ENCODE peak calls at places on chromosomes 4 and X, in eight cellular contexts. U is ascending aorta, E is Panc1, X is OCI-LY7, C is lower lobe of right lung, B is WTC11, S is left ventricle myocardium inferior, P is dorsolateral prefrontal cortex. F is an unnamed sample.

GRCh38 chr4:105145913-105146285 is 777 bp upstream of the TET2 start:
- DNase-seq in U (no peak), E (no peak), X (no peak), C (peak), B (peak), S (peak), P (no peak), F (no peak)

GRCh38 chr4:6755088-6755753 is 27.3 kb upstream of the KIAA0232 start:
- DNase-seq in U (no peak), E (no peak), X (no peak), C (peak), B (no peak), S (no peak), P (no peak), F (no peak)

GRCh38 chrX:103475381-103475780 is 43.9 kb downstream of the RAB40A start:
- DNase-seq in U (no peak), E (no peak), X (no peak), C (no peak), B (no peak), S (no peak), P (no peak), F (no peak)

GRCh38 chr4:8285143-8285975 is 15.8 kb downstream of the HTRA3 start:
- DNase-seq in U (no peak), E (no peak), X (no peak), C (no peak), B (no peak), S (peak), P (no peak), F (no peak)

GRCh38 chr4:182698212-182698611 is 219.0 kb downstream of the DCTD start:
- DNase-seq in U (no peak), E (no peak), X (no peak), C (no peak), B (no peak), S (no peak), P (no peak), F (no peak)

GRCh38 chr4:96455045-96455720 is 615.3 kb downstream of the PDHA2 start:
- DNase-seq in U (no peak), E (no peak), X (no peak), C (no peak), B (no peak), S (no peak), P (no peak), F (no peak)

GRCh38 chr4:8441499-8442091 is 1.0 kb downstream of the TRMT44 start:
- DNase-seq in U (no peak), E (no peak), X (no peak), C (no peak), B (no peak), S (no peak), P (no peak), F (no peak)

GRCh38 chr4:141047228-141047884 is 85.9 kb downstream of the RNF150 start:
- DNase-seq in U (no peak), E (no peak), X (no peak), C (no peak), B (no peak), S (no peak), P (no peak), F (no peak)

GRCh38 chr4:102792361-102792936 is 31.7 kb upstream of the MANBA start:
- DNase-seq in U (no peak), E (no peak), X (no peak), C (no peak), B (no peak), S (no peak), P (no peak), F (no peak)

GRCh38 chrX:37685452-37686347 is at the start of gene XK:
- DNase-seq in U (peak), E (no peak), X (no peak), C (peak), B (peak), S (peak), P (peak), F (no peak)

GRCh38 chrX:108186811-108187210 is 95.2 kb downstream of the ATG4A start:
- DNase-seq in U (no peak), E (no peak), X (no peak), C (no peak), B (no peak), S (no peak), P (no peak), F (no peak)

GRCh38 chr4:7293703-7294102 is 101.4 kb downstream of the SORCS2 start:
- DNase-seq in U (no peak), E (no peak), X (no peak), C (no peak), B (no peak), S (no peak), P (no peak), F (no peak)

GRCh38 chr4:40238700-40239548 is 42.1 kb downstream of the RHOH start:
- DNase-seq in U (no peak), E (no peak), X (no peak), C (no peak), B (no peak), S (no peak), P (no peak), F (no peak)

GRCh38 chr4:98055800-98056501 is 87.3 kb downstream of the STPG2 start:
- DNase-seq in U (no peak), E (no peak), X (no peak), C (no peak), B (no peak), S (no peak), P (no peak), F (no peak)

GRCh38 chr4:170139764-170140163 is 50.0 kb upstream of the AADAT start:
- DNase-seq in U (no peak), E (no peak), X (no peak), C (no peak), B (no peak), S (no peak), P (no peak), F (no peak)

GRCh38 chr4:170137466-170137865 is 47.7 kb upstream of the AADAT start:
- DNase-seq in U (no peak), E (no peak), X (no peak), C (no peak), B (no peak), S (no peak), P (no peak), F (no peak)

GRCh38 chr4:170134821-170135220 is 45.1 kb upstream of the AADAT start:
- DNase-seq in U (no peak), E (no peak), X (no peak), C (no peak), B (no peak), S (no peak), P (no peak), F (no peak)

DNA sequence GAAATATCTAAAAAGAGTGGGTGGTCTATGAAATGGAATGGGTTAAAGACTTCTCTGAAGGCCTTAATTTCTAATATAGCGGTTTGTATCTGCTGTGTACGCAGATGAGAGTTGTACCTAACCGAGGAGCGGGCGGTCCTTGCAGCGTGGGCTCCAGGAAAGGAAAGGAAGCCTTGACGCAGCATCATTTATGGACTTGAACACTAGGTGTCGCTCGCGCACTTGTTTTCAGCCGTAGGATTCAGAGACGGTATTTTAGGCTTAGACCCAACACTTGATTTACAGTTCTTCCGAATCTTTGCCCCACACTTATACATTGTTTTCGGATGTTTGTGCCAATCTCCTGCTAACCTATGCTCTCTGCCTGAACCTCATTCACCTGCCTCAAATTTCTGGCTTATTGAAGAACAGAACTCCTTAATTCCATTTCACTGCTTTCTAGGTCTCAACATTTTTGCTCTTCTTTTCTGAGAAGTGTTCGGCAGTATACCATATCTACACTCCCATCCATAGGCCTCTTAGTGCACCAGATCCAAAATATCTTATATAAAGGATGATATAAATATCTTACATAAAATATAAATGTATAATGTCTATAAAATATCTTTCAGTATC is 48.9 kb upstream of the AADAT start:
- DNase-seq in U (peak), E (peak), X (peak), C (peak), B (peak), S (peak), P (peak), F (peak)
- TF ChIP-seq CTCF in U (peak), E (peak), X (peak), C (peak), B (peak), S (peak), P (peak), F (peak)

GRCh38 chrX:126697091-126697490 is 122.4 kb upstream of the PRR32 start:
- DNase-seq in U (no peak), E (no peak), X (no peak), C (no peak), B (no peak), S (no peak), P (no peak), F (no peak)

GRCh38 chrX:126701380-126701779 is 118.1 kb upstream of the PRR32 start:
- DNase-seq in U (no peak), E (no peak), X (no peak), C (no peak), B (no peak), S (no peak), P (no peak), F (no peak)
- TF ChIP-seq CTCF in U (no peak), E (no peak), X (no peak), C (no peak), B (no peak), S (no peak), P (no peak), F (no peak)

GRCh38 chr4:158496030-158496741 is 25.5 kb upstream of the RXFP1 start:
- DNase-seq in U (no peak), E (no peak), X (peak), C (peak), B (peak), S (peak), P (no peak), F (no peak)
- TF ChIP-seq CTCF in U (peak), E (peak), X (peak), C (peak), B (peak), S (peak), P (peak), F (peak)

GRCh38 chr4:158890294-158890693 is 121.5 kb downstream of the FNIP2 start:
- DNase-seq in U (no peak), E (no peak), X (no peak), C (no peak), B (no peak), S (no peak), P (no peak), F (no peak)

GRCh38 chr4:158894826-158895225 is 126.0 kb downstream of the FNIP2 start:
- DNase-seq in U (no peak), E (no peak), X (no peak), C (no peak), B (no peak), S (no peak), P (no peak), F (no peak)

GRCh38 chr4:158891256-158891655 is 122.4 kb downstream of the FNIP2 start:
- DNase-seq in U (no peak), E (no peak), X (no peak), C (no peak), B (no peak), S (no peak), P (no peak), F (no peak)

GRCh38 chr4:158896459-158897238 is 127.8 kb downstream of the FNIP2 start:
- DNase-seq in U (no peak), E (no peak), X (no peak), C (no peak), B (no peak), S (no peak), P (no peak), F (no peak)

GRCh38 chr4:158895797-158896442 is 127.1 kb downstream of the FNIP2 start:
- DNase-seq in U (no peak), E (no peak), X (peak), C (no peak), B (peak), S (no peak), P (peak), F (no peak)
- TF ChIP-seq CTCF in U (peak), E (no peak), X (no peak), C (peak), B (no peak), S (peak), P (no peak), F (peak)

DNA sequence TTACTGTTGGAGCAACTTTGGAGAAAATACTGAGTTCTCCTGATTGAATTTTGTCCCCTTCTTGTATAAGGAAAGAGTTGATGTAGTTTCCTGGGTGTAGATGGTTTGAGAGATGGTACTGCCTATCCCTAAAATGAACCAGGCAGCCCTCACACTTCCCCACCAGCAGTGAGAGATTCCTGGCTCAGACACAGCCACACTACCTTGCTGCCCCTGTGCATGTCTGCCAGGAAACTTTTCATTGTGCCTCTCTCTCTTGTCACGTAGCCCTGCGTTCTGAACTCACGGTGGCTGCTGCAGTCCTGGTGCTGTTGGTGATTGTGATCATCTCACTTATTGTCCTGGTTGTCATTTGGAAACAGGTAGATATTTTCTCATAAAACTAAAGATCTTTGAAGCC is 45.2 kb downstream of the PDGFRA start:
- DNase-seq in U (no peak), E (no peak), X (no peak), C (no peak), B (no peak), S (no peak), P (no peak), F (no peak)
- TF ChIP-seq CTCF in U (no peak), E (no peak), X (no peak), C (no peak), B (no peak), S (no peak), P (no peak), F (no peak)

GRCh38 chrX:101691823-101692222 is 32.2 kb upstream of the ARMCX2 start:
- DNase-seq in U (no peak), E (no peak), X (no peak), C (no peak), B (no peak), S (no peak), P (no peak), F (no peak)
- TF ChIP-seq CTCF in U (no peak), E (no peak), X (no peak), C (no peak), B (no peak), S (no peak), P (no peak), F (no peak)

GRCh38 chr4:147860960-147861359 is 129.1 kb downstream of the ARHGAP10 start:
- DNase-seq in U (peak), E (no peak), X (no peak), C (no peak), B (no peak), S (no peak), P (no peak), F (no peak)
- TF ChIP-seq CTCF in U (no peak), E (no peak), X (no peak), C (no peak), B (no peak), S (no peak), P (no peak), F (no peak)

GRCh38 chr4:18180892-18181291 is 159.3 kb upstream of the LCORL start:
- DNase-seq in U (no peak), E (no peak), X (no peak), C (no peak), B (no peak), S (no peak), P (no peak), F (no peak)
- TF ChIP-seq CTCF in U (no peak), E (no peak), X (no peak), C (no peak), B (no peak), S (no peak), P (no peak), F (no peak)

GRCh38 chr4:67198757-67199156 is 346.5 kb downstream of the CENPC start:
- DNase-seq in U (no peak), E (no peak), X (peak), C (no peak), B (no peak), S (no peak), P (no peak), F (no peak)
- TF ChIP-seq CTCF in U (no peak), E (peak), X (peak), C (no peak), B (peak), S (peak), P (no peak), F (peak)

DNA sequence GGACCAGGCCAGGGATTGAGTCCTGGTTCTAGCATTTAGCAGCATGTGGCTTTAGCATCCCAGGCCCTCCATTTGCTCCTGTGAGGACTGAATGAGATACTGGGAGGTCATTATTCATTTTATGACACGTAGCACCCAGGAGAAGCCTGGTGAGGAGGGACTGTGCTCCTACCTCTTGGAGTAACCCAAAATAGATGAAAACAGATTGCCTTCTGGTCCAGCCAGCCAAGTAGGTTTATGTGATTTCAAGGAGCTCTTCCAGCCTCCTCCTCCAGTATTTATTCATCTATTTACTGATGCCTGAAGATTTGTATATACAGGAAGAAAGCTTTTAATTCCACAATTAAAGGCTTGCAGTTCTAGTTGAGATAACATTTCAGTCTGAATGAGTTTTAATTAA is 109.3 kb downstream of the GATB start:
- DNase-seq in U (no peak), E (no peak), X (no peak), C (no peak), B (no peak), S (no peak), P (no peak), F (no peak)
- TF ChIP-seq CTCF in U (no peak), E (no peak), X (no peak), C (no peak), B (no peak), S (no peak), P (no peak), F (no peak)